ENCODE peak calls at places on chromosomes 13 and 19, in four cellular contexts. One of them, this sample, is unnamed. For H3K4me1 and H3K27me3, the result is how much of the 10 kb centered on the place peaks cover.

GRCh38 chr13:22948421-22948820 is 232.4 kb upstream of the SGCG start:
- DNase-seq in effector memory CD4-positive, alpha-beta T cell: no peak
- DNase-seq in GM23338: no peak
- DNase-seq in left ventricle myocardium inferior: no peak
- DNase-seq in this sample: no peak

GRCh38 chr19:43784251-43784980 is 3.6 kb upstream of the KCNN4 start:
- DNase-seq in effector memory CD4-positive, alpha-beta T cell: peak
- DNase-seq in GM23338: no peak
- DNase-seq in left ventricle myocardium inferior: no peak
- DNase-seq in this sample: no peak

GRCh38 chr13:79710376-79710775 is 229.4 kb downstream of the NDFIP2 start:
- DNase-seq in left ventricle myocardium inferior: no peak
- DNase-seq in GM23338: no peak
- DNase-seq in effector memory CD4-positive, alpha-beta T cell: no peak
- DNase-seq in this sample: no peak

GRCh38 chr19:45305421-45305820 is 17.3 kb downstream of the CKM start:
- DNase-seq in GM23338: peak
- DNase-seq in effector memory CD4-positive, alpha-beta T cell: no peak
- DNase-seq in left ventricle myocardium inferior: no peak
- DNase-seq in this sample: no peak

GRCh38 chr13:77136902-77137420 is 110.0 kb upstream of the FBXL3 start:
- DNase-seq in left ventricle myocardium inferior: no peak
- DNase-seq in effector memory CD4-positive, alpha-beta T cell: no peak
- DNase-seq in GM23338: peak
- DNase-seq in this sample: no peak

GRCh38 chr19:927044-927706 is 1.3 kb downstream of the ARID3A start:
- DNase-seq in effector memory CD4-positive, alpha-beta T cell: no peak
- DNase-seq in left ventricle myocardium inferior: peak
- DNase-seq in GM23338: peak
- DNase-seq in this sample: no peak

GRCh38 chr13:100128373-100128772 is 39.5 kb downstream of the PCCA start:
- DNase-seq in left ventricle myocardium inferior: no peak
- DNase-seq in GM23338: no peak
- DNase-seq in effector memory CD4-positive, alpha-beta T cell: no peak
- DNase-seq in this sample: peak

GRCh38 chr13:80339841-80340642 is 884 bp downstream of the SPRY2 start:
- DNase-seq in effector memory CD4-positive, alpha-beta T cell: no peak
- DNase-seq in GM23338: peak
- DNase-seq in left ventricle myocardium inferior: peak
- DNase-seq in this sample: peak

GRCh38 chr13:84491952-84492351 is 609.7 kb upstream of the SLITRK1 start:
- DNase-seq in effector memory CD4-positive, alpha-beta T cell: no peak
- DNase-seq in left ventricle myocardium inferior: no peak
- DNase-seq in GM23338: no peak
- DNase-seq in this sample: no peak

GRCh38 chr13:40271931-40272775 is 394.3 kb downstream of the FOXO1 start:
- DNase-seq in left ventricle myocardium inferior: peak
- DNase-seq in GM23338: no peak
- DNase-seq in effector memory CD4-positive, alpha-beta T cell: no peak
- DNase-seq in this sample: no peak

GRCh38 chr19:3606174-3606689 is 443 bp downstream of the TBXA2R start:
- DNase-seq in effector memory CD4-positive, alpha-beta T cell: no peak
- DNase-seq in left ventricle myocardium inferior: no peak
- DNase-seq in GM23338: peak
- DNase-seq in this sample: no peak

GRCh38 chr19:47607564-47608073 is 1.3 kb upstream of the BICRA start:
- DNase-seq in left ventricle myocardium inferior: no peak
- DNase-seq in effector memory CD4-positive, alpha-beta T cell: no peak
- DNase-seq in GM23338: no peak
- DNase-seq in this sample: no peak

GRCh38 chr19:10681658-10682057 is 19.6 kb upstream of the QTRT1 start:
- DNase-seq in left ventricle myocardium inferior: no peak
- DNase-seq in effector memory CD4-positive, alpha-beta T cell: no peak
- DNase-seq in GM23338: no peak
- DNase-seq in this sample: no peak

GRCh38 chr19:56118666-56119584 is 2.2 kb downstream of the ZNF787 start:
- DNase-seq in GM23338: no peak
- DNase-seq in left ventricle myocardium inferior: no peak
- DNase-seq in effector memory CD4-positive, alpha-beta T cell: no peak
- DNase-seq in this sample: no peak

GRCh38 chr13:109873351-109874123 is 87.2 kb upstream of the IRS2 start:
- DNase-seq in left ventricle myocardium inferior: no peak
- DNase-seq in GM23338: no peak
- DNase-seq in effector memory CD4-positive, alpha-beta T cell: no peak
- DNase-seq in this sample: no peak

GRCh38 chr13:91724591-91724990 is 326.2 kb downstream of the GPC5 start:
- DNase-seq in GM23338: no peak
- DNase-seq in effector memory CD4-positive, alpha-beta T cell: no peak
- DNase-seq in left ventricle myocardium inferior: no peak
- DNase-seq in this sample: no peak

GRCh38 chr19:28956971-28957370 is 256.0 kb downstream of the UQCRFS1 start:
- DNase-seq in left ventricle myocardium inferior: no peak
- DNase-seq in effector memory CD4-positive, alpha-beta T cell: no peak
- DNase-seq in GM23338: no peak
- DNase-seq in this sample: no peak

GRCh38 chr19:38658462-38659306 is 11.2 kb downstream of the ACTN4 start:
- DNase-seq in GM23338: no peak
- DNase-seq in left ventricle myocardium inferior: no peak
- DNase-seq in effector memory CD4-positive, alpha-beta T cell: no peak
- DNase-seq in this sample: no peak

GRCh38 chr13:34044041-34044440 is 226.1 kb downstream of the RFC3 start:
- DNase-seq in GM23338: no peak
- DNase-seq in left ventricle myocardium inferior: no peak
- DNase-seq in effector memory CD4-positive, alpha-beta T cell: no peak
- DNase-seq in this sample: no peak

GRCh38 chr19:44570984-44571684 is 41.7 kb upstream of the CEACAM20 start:
- DNase-seq in effector memory CD4-positive, alpha-beta T cell: no peak
- DNase-seq in left ventricle myocardium inferior: no peak
- DNase-seq in GM23338: peak
- DNase-seq in this sample: peak

GRCh38 chr13:62168891-62169290 is 753.2 kb upstream of the PCDH20 start:
- DNase-seq in GM23338: no peak
- DNase-seq in effector memory CD4-positive, alpha-beta T cell: no peak
- DNase-seq in left ventricle myocardium inferior: no peak
- DNase-seq in this sample: no peak

GRCh38 chr13:28552288-28552687 is 57.4 kb upstream of the FLT1 start:
- DNase-seq in left ventricle myocardium inferior: no peak
- DNase-seq in effector memory CD4-positive, alpha-beta T cell: no peak
- DNase-seq in GM23338: no peak
- DNase-seq in this sample: no peak

GRCh38 chr19:17214531-17215124 is 529 bp upstream of the USE1 start:
- DNase-seq in GM23338: peak
- DNase-seq in effector memory CD4-positive, alpha-beta T cell: no peak
- DNase-seq in left ventricle myocardium inferior: no peak
- DNase-seq in this sample: no peak

GRCh38 chr19:41993612-41994483 is at the start of gene ATP1A3:
- DNase-seq in GM23338: peak
- DNase-seq in effector memory CD4-positive, alpha-beta T cell: peak
- DNase-seq in left ventricle myocardium inferior: peak
- DNase-seq in this sample: peak

GRCh38 chr19:2550431-2551171 is 74.7 kb downstream of the GADD45B start:
- DNase-seq in GM23338: peak
- DNase-seq in effector memory CD4-positive, alpha-beta T cell: no peak
- DNase-seq in left ventricle myocardium inferior: peak
- DNase-seq in this sample: peak

GRCh38 chr13:91185294-91185863 is 162.1 kb upstream of the MIR17HG start:
- DNase-seq in GM23338: peak
- DNase-seq in effector memory CD4-positive, alpha-beta T cell: no peak
- DNase-seq in left ventricle myocardium inferior: no peak
- DNase-seq in this sample: no peak

GRCh38 chr13:28611654-28612131 is 47.2 kb upstream of the POMP start:
- DNase-seq in effector memory CD4-positive, alpha-beta T cell: no peak
- DNase-seq in GM23338: no peak
- DNase-seq in left ventricle myocardium inferior: no peak
- DNase-seq in this sample: no peak

GRCh38 chr13:50226515-50227147 is 211.4 kb downstream of the KCNRG start:
- DNase-seq in left ventricle myocardium inferior: no peak
- DNase-seq in GM23338: no peak
- DNase-seq in effector memory CD4-positive, alpha-beta T cell: no peak
- DNase-seq in this sample: no peak

DNA sequence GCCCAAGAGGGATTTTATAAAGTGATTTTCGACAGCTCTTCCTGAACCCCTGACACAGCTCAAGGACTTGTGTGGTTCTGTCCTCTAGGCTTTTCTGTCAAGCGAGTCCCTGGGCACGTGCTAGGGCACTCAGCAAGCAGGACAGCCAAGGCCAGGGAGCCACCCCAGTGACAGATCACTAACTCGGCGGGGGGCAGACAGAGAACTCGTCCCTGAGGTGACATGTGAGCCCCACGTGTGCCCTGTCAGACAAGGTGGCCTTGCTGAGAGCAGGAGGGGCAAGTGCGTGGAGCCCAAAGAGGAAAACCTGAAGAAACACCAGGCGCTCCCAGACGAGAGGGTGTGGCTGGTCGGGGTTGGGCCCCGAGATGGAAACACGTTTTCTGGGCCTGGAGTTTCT is 5.0 kb downstream of the ETFB start:
- DNase-seq in GM23338: no peak
- DNase-seq in left ventricle myocardium inferior: no peak
- DNase-seq in effector memory CD4-positive, alpha-beta T cell: no peak
- DNase-seq in this sample: no peak
- H3K4me1 ChIP-seq in GM23338: under half
- H3K4me1 ChIP-seq in left ventricle myocardium inferior: under half
- H3K4me1 ChIP-seq in effector memory CD4-positive, alpha-beta T cell: under half
- H3K4me1 ChIP-seq in this sample: under half

GRCh38 chr13:111209613-111210012 is 94.5 kb downstream of the ARHGEF7 start:
- DNase-seq in left ventricle myocardium inferior: no peak
- DNase-seq in effector memory CD4-positive, alpha-beta T cell: no peak
- DNase-seq in GM23338: no peak
- DNase-seq in this sample: no peak

GRCh38 chr13:111211789-111212516 is 96.8 kb downstream of the ARHGEF7 start:
- DNase-seq in GM23338: peak
- DNase-seq in left ventricle myocardium inferior: no peak
- DNase-seq in effector memory CD4-positive, alpha-beta T cell: no peak
- DNase-seq in this sample: no peak

GRCh38 chr13:111210945-111211469 is 95.9 kb downstream of the ARHGEF7 start:
- DNase-seq in GM23338: no peak
- DNase-seq in effector memory CD4-positive, alpha-beta T cell: no peak
- DNase-seq in left ventricle myocardium inferior: no peak
- DNase-seq in this sample: no peak

GRCh38 chr13:111210082-111210481 is 95.0 kb downstream of the ARHGEF7 start:
- DNase-seq in effector memory CD4-positive, alpha-beta T cell: no peak
- DNase-seq in left ventricle myocardium inferior: no peak
- DNase-seq in GM23338: no peak
- DNase-seq in this sample: no peak

GRCh38 chr13:111210488-111210887 is 95.4 kb downstream of the ARHGEF7 start:
- DNase-seq in left ventricle myocardium inferior: peak
- DNase-seq in GM23338: no peak
- DNase-seq in effector memory CD4-positive, alpha-beta T cell: no peak
- DNase-seq in this sample: no peak
- H3K4me3 ChIP-seq in left ventricle myocardium inferior: peak
- H3K4me3 ChIP-seq in GM23338: no peak
- H3K4me3 ChIP-seq in effector memory CD4-positive, alpha-beta T cell: no peak
- H3K4me3 ChIP-seq in this sample: no peak

DNA sequence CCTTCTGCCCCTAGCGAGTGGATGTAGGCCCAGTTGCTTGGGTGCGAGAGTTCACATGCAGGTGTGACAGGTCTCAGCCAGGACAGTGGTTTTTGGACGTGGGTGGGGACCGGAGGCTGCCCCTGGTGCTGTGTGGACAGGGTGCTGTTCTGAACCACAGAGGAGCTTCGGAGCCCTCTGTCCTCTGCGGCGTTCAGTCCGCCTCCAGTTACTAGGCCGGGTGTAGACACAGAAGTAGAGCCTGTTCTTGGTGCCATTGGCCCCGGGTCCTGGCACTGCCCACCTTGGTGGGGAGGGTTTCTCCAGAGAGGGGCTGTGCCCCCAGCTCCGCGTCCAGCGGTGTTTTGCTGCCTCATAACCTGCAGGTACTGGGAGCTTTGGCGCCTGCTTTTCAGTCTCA is 52.4 kb downstream of the MCF2L start:
- DNase-seq in effector memory CD4-positive, alpha-beta T cell: no peak
- DNase-seq in GM23338: no peak
- DNase-seq in left ventricle myocardium inferior: no peak
- DNase-seq in this sample: no peak
- H3K27me3 ChIP-seq in effector memory CD4-positive, alpha-beta T cell: under half
- H3K27me3 ChIP-seq in GM23338: under half
- H3K27me3 ChIP-seq in left ventricle myocardium inferior: under half
- H3K27me3 ChIP-seq in this sample: under half

GRCh38 chr19:18308948-18309325 is 13.9 kb downstream of the LSM4 start:
- DNase-seq in effector memory CD4-positive, alpha-beta T cell: no peak
- DNase-seq in GM23338: no peak
- DNase-seq in left ventricle myocardium inferior: no peak
- DNase-seq in this sample: no peak

GRCh38 chr19:18306209-18306902 is 16.5 kb downstream of the LSM4 start:
- DNase-seq in effector memory CD4-positive, alpha-beta T cell: no peak
- DNase-seq in GM23338: no peak
- DNase-seq in left ventricle myocardium inferior: no peak
- DNase-seq in this sample: no peak

GRCh38 chr19:18306903-18307681 is 15.8 kb downstream of the LSM4 start:
- DNase-seq in effector memory CD4-positive, alpha-beta T cell: no peak
- DNase-seq in GM23338: peak
- DNase-seq in left ventricle myocardium inferior: no peak
- DNase-seq in this sample: no peak

GRCh38 chr19:18309525-18310064 is 13.3 kb downstream of the LSM4 start:
- DNase-seq in GM23338: no peak
- DNase-seq in effector memory CD4-positive, alpha-beta T cell: no peak
- DNase-seq in left ventricle myocardium inferior: no peak
- DNase-seq in this sample: no peak

GRCh38 chr19:18308051-18308947 is 14.6 kb downstream of the LSM4 start:
- DNase-seq in GM23338: no peak
- DNase-seq in effector memory CD4-positive, alpha-beta T cell: no peak
- DNase-seq in left ventricle myocardium inferior: no peak
- DNase-seq in this sample: no peak
- H3K4me1 ChIP-seq in GM23338: under half
- H3K4me1 ChIP-seq in effector memory CD4-positive, alpha-beta T cell: under half
- H3K4me1 ChIP-seq in left ventricle myocardium inferior: under half
- H3K4me1 ChIP-seq in this sample: under half

DNA sequence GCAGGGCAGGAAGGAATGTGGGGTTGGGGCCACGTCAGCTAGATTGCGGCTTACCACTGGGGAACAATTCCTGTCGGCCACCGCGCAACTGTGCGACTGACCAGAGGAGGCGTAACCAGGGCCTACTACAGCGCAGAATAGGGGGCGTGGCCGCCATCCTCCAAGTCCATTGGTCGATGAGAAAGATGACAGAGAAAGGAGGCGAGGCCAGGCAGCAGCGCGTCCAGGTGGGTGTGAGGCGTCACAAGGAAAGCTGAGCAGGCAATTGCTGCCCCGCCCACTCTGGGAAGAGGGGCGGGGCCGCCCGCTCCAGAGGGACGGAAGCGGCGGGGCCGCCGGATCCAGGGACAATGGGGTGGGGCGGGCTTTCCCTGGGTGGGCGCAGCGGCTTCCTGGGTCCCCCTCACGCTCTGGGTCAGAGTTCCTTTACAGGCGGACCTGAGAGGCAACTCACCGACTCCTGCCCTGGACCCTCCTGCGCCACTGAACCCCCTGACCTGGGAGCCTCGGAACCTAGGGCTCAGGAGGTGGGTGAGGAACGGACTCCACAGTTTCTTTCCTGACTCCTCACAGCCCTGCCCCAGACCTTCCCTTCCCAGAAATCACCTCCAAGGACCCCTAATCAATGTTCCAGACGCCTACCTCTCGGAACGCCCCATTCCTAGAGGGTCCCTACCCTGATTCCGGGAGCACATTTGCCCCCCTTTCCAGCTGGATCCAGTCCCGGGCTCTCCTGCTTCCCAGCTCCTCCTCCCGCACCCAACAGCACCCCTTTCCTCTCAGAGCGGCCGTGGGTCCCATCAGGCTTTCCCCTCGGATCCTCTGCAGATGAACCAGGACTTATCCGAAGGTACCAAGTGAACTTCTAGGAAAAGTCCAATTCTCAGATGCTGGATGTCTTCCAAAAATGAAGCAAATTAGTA is 101.5 kb upstream of the ZNF492 start:
- DNase-seq in effector memory CD4-positive, alpha-beta T cell: no peak
- DNase-seq in GM23338: no peak
- DNase-seq in left ventricle myocardium inferior: peak
- DNase-seq in this sample: no peak
- H3K4me3 ChIP-seq in effector memory CD4-positive, alpha-beta T cell: no peak
- H3K4me3 ChIP-seq in GM23338: no peak
- H3K4me3 ChIP-seq in left ventricle myocardium inferior: peak
- H3K4me3 ChIP-seq in this sample: no peak